ENCODE peak calls at places on chromosomes 5 and 9, in five cellular contexts. J is PC-3, I is neural progenitor cell, D is HCT116, R is SK-N-SH. P is an unnamed sample.

GRCh38 chr5:74020488-74020887 is 394.5 kb downstream of the ARHGEF28 start:
- DNase-seq in J (no peak), R (no peak), I (no peak), D (no peak), P (no peak)

GRCh38 chr5:92519717-92520632 is 1061.0 kb downstream of the NR2F1-AS1 start:
- DNase-seq in I (no peak), D (no peak), J (peak; percentile 23), R (no peak), P (no peak)

GRCh38 chr9:69379250-69379982 is 54.4 kb downstream of the ENTREP1 start:
- DNase-seq in J (peak; percentile 79), R (no peak), I (no peak), D (no peak), P (no peak)

GRCh38 chr9:112135706-112136105 is 39.4 kb downstream of the SUSD1 start:
- DNase-seq in J (peak; percentile 18), R (no peak), D (no peak), I (no peak), P (no peak)

GRCh38 chr5:91381774-91382492 is 1.2 kb downstream of the ARRDC3 start:
- DNase-seq in J (peak; percentile 81), D (peak; percentile 63), I (peak; percentile 89), R (peak; percentile 69), P (peak; percentile 91)

GRCh38 chr5:78576376-78576775 is 72.2 kb downstream of the LHFPL2 start:
- DNase-seq in I (no peak), R (no peak), D (no peak), J (no peak), P (no peak)

GRCh38 chr9:2126331-2126789 is 111.2 kb downstream of the SMARCA2 start:
- DNase-seq in R (no peak), D (no peak), J (no peak), I (no peak), P (no peak)

GRCh38 chr5:153661897-153662296 is 171.4 kb downstream of the GRIA1 start:
- DNase-seq in D (no peak), R (no peak), J (no peak), I (no peak), P (no peak)

GRCh38 chr5:115962565-115963402 is 509 bp downstream of the LVRN start:
- DNase-seq in J (no peak), R (peak; percentile 72), D (no peak), I (peak; percentile 53), P (no peak)

GRCh38 chr9:79671558-79671957 is 99.8 kb downstream of the TLE4 start:
- DNase-seq in J (peak; percentile 39), I (no peak), R (no peak), D (no peak), P (no peak)

GRCh38 chr9:80648336-80648735 is 1041.0 kb downstream of the TLE1 start:
- DNase-seq in J (peak; percentile 25), D (no peak), I (no peak), R (no peak), P (no peak)

DNA sequence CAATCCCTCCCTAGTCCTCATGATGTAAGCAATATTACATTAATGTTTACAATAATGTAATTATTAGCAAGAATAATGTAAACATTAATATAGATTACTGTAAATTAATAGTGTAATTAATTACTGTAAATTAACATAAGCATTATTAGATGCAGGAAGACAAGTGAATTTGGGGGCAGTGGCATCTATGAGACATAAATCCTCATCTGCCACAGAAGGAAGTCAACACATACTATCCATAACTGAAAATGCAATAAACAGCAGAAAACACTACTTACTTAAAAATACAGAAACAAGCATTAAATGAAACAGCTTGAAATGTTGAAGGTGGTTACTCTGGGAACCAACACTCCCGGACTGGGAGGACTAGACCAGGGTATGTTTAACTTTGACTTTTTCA is 685 bp upstream of the NIPSNAP3A start:
- DNase-seq in J (no peak), I (no peak), D (no peak), R (no peak), P (no peak)
- H3K9ac ChIP-seq in J (peak overlapping the region; percentile 90), I (no peak overlapping the region), D (peak overlapping the region; percentile 69), R (peak overlapping the region; percentile 94), P (peak overlapping the region; percentile 76)

GRCh38 chr5:140113180-140113698 is 670 bp upstream of the PURA start:
- DNase-seq in I (peak; percentile 56), D (no peak), J (no peak), R (peak; percentile 73), P (no peak)
- TF ChIP-seq EZH2phosphoT487 in I (peak; percentile 69), D (no peak), J (no peak), R (no peak), P (no peak)

GRCh38 chr9:99577351-99577750 is 244.3 kb upstream of the NR4A3 start:
- DNase-seq in I (no peak), J (no peak), R (no peak), D (no peak), P (no peak)

GRCh38 chr9:99579964-99580363 is 241.7 kb upstream of the NR4A3 start:
- DNase-seq in D (no peak), J (no peak), I (no peak), R (no peak), P (no peak)

GRCh38 chr9:99588299-99588698 is 233.4 kb upstream of the NR4A3 start:
- DNase-seq in D (no peak), J (no peak), R (no peak), I (no peak), P (no peak)

GRCh38 chr9:99578666-99579065 is 243.0 kb upstream of the NR4A3 start:
- DNase-seq in D (no peak), J (no peak), R (no peak), I (no peak), P (no peak)

DNA sequence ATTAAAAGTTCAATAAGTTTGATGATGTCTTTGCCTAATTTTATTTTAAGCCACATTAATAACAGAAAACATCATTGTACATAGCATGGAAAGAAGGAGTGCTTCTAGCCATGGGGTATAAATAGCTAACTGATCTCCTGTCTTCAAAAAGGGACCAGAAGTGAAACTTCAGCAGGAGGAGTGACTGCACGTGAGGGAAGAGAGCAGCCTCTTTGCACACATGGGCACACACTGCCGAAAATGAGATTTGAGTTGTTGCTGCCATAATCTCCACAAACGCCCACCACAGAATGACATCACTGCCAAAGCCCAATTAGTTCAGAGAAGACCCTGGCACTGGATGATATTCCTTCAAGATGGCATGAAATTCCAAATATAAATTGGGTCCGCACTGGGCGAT is 238.9 kb upstream of the NR4A3 start:
- DNase-seq in D (no peak), I (no peak), R (no peak), J (no peak), P (no peak)
- TF ChIP-seq CTCF in D (no peak), I (no peak), R (no peak), J (no peak), P (no peak)

GRCh38 chr5:141564216-141564692 is 54.5 kb downstream of the DIAPH1 start:
- DNase-seq in R (peak; percentile 59), I (peak; percentile 88), J (peak; percentile 89), D (peak; percentile 95), P (peak; percentile 97)
- H3K9ac ChIP-seq in R (peak overlapping the region; percentile 44), I (no peak overlapping the region), J (peak overlapping the region; percentile 69), D (peak overlapping the region; percentile 42), P (peak overlapping the region; percentile 59)

GRCh38 chr5:139382781-139383180 is 316 bp downstream of the SLC23A1 start:
- DNase-seq in J (no peak), D (no peak), I (no peak), R (no peak), P (no peak)

GRCh38 chr5:139383993-139384590 is 995 bp upstream of the SLC23A1 start:
- DNase-seq in R (no peak), D (no peak), J (no peak), I (no peak), P (no peak)

GRCh38 chr5:139384591-139385051 is 1.5 kb upstream of the SLC23A1 start:
- DNase-seq in J (no peak), D (no peak), R (no peak), I (no peak), P (no peak)

GRCh38 chr5:139382371-139382770 is 726 bp downstream of the SLC23A1 start:
- DNase-seq in R (no peak), J (no peak), D (no peak), I (no peak), P (no peak)

DNA sequence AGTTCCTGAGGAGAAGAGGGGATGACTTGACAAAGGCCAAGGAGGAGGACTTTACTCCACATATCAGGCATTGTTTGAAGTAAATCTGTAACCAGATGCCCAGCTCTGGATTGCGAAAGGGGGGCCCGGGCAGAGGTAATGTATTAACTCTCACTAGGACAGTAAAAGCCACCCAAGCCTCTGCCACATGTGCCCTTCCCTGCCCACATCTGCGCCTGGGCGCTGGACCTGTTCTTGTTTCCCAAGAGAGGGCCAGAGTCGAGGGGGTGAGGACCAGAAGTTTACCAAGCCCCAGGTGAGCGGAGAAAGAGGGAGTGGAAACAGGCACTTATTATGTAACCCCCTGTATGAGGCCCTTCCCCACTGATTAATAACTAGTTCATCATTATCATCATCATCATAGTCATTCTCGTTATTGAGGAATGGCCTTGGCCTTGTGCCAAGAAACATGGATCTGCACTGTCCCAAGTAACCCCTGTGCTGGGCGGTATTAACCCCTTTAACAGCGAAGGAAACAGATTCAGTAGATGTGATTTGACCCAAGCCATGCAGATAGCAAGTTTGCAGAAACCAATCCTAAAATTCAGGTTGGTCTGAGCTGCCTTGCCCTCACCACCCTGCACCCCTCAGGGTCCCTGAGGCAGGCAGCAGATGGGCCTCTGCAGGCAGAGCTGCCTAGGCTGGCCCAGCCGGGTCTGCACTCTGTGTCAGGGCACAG is at the start of gene SLC23A1:
- DNase-seq in R (peak; percentile 73), D (no peak), I (no peak), J (no peak), P (no peak)
- TF ChIP-seq EZH2phosphoT487 in R (no peak), D (no peak), I (no peak), J (no peak), P (no peak)